ENCODE peak calls at places on chromosomes 2 and 18, in four cellular contexts. Q, F, S and D are unnamed samples. For H3K4me1, the result is how much of the 10 kb centered on the place peaks cover.

GRCh38 chr2:199659207-199659606 is 191.8 kb downstream of the FTCDNL1 start:
- DNase-seq in S (no peak), Q (no peak), F (peak), D (no peak)

GRCh38 chr2:229340086-229340760 is 69.1 kb upstream of the PID1 start:
- DNase-seq in S (no peak), F (peak), Q (no peak), D (no peak)

GRCh38 chr2:156038021-156038420 is 294.5 kb downstream of the NR4A2 start:
- DNase-seq in Q (no peak), S (no peak), F (no peak), D (no peak)

GRCh38 chr2:173851256-173851655 is 113.9 kb downstream of the SP3 start:
- DNase-seq in Q (no peak), S (peak), F (no peak), D (no peak)

GRCh38 chr2:120766758-120767351 is 31.2 kb downstream of the GLI2 start:
- DNase-seq in Q (no peak), S (peak), F (peak), D (no peak)

GRCh38 chr2:8072907-8073306 is 608.9 kb upstream of the ID2 start:
- DNase-seq in S (no peak), Q (no peak), F (no peak), D (no peak)

GRCh38 chr2:168529900-168530561 is 74.0 kb downstream of the CERS6 start:
- DNase-seq in Q (no peak), S (no peak), F (no peak), D (no peak)

GRCh38 chr2:120177011-120177621 is 46.1 kb downstream of the TMEM185B start:
- DNase-seq in Q (no peak), F (no peak), S (no peak), D (no peak)

GRCh38 chr2:236284208-236284607 is 20.0 kb upstream of the ASB18 start:
- DNase-seq in F (no peak), S (no peak), Q (no peak), D (no peak)

GRCh38 chr2:107338059-107338458 is 452.1 kb upstream of the ST6GAL2 start:
- DNase-seq in F (no peak), Q (no peak), S (no peak), D (no peak)

GRCh38 chr2:27765621-27766286 is 5.8 kb upstream of the MRPL33 start:
- DNase-seq in Q (no peak), S (peak), F (no peak), D (no peak)

GRCh38 chr2:142100967-142101366 is 29.8 kb downstream of the LRP1B start:
- DNase-seq in Q (no peak), F (no peak), S (no peak), D (no peak)

GRCh38 chr18:42174909-42175308 is 219.9 kb downstream of the PIK3C3 start:
- DNase-seq in Q (no peak), F (no peak), S (no peak), D (no peak)

GRCh38 chr2:239606955-239607794 is 206.4 kb upstream of the HDAC4 start:
- DNase-seq in S (no peak), F (no peak), Q (no peak), D (no peak)

GRCh38 chr2:216507220-216508143 is 8.8 kb downstream of the RPL37A start:
- DNase-seq in S (no peak), Q (no peak), F (no peak), D (no peak)

GRCh38 chr2:15367715-15368114 is 193.4 kb downstream of the NBAS start:
- DNase-seq in F (no peak), S (no peak), Q (no peak), D (no peak)

GRCh38 chr2:181465686-181466375 is 8.6 kb downstream of the ITGA4 start:
- DNase-seq in F (peak), S (no peak), Q (no peak), D (no peak)

GRCh38 chr2:227472265-227473018 is 486 bp downstream of the AGFG1 start:
- DNase-seq in Q (no peak), S (peak), F (no peak), D (peak)

GRCh38 chr18:62179213-62179612 is 7.6 kb downstream of the PIGN start:
- DNase-seq in S (no peak), Q (no peak), F (no peak), D (no peak)

GRCh38 chr18:25253136-25253535 is 98.8 kb downstream of the ZNF521 start:
- DNase-seq in S (no peak), F (no peak), Q (no peak), D (no peak)

GRCh38 chr2:101509498-101510274 is 34.8 kb upstream of the RFX8 start:
- DNase-seq in Q (no peak), F (no peak), S (peak), D (no peak)

GRCh38 chr18:5393779-5394178 is 98.3 kb upstream of the ZBTB14 start:
- DNase-seq in F (peak), Q (no peak), S (no peak), D (no peak)

GRCh38 chr2:11422491-11422865 is 43.5 kb downstream of the E2F6 start:
- DNase-seq in S (no peak), F (no peak), Q (no peak), D (no peak)

GRCh38 chr18:9354256-9354655 is 19.7 kb downstream of the TWSG1 start:
- DNase-seq in F (peak), S (no peak), Q (no peak), D (no peak)

GRCh38 chr2:98445167-98445522 is 487 bp downstream of the INPP4A start:
- DNase-seq in S (no peak), Q (no peak), F (no peak), D (no peak)

GRCh38 chr2:121699421-121700328 is 37.0 kb downstream of the NIFK start:
- DNase-seq in S (no peak), Q (peak), F (peak), D (peak)

GRCh38 chr2:98769784-98770183 is 38.9 kb upstream of the MGAT4A start:
- DNase-seq in F (no peak), S (no peak), Q (peak), D (no peak)

GRCh38 chr18:34795070-34795740 is 85.1 kb downstream of the DTNA start:
- DNase-seq in S (no peak), Q (no peak), F (no peak), D (no peak)

GRCh38 chr18:28594034-28594433 is 417.1 kb upstream of the CDH2 start:
- DNase-seq in S (no peak), Q (no peak), F (peak), D (no peak)

GRCh38 chr2:100577777-100578176 is 15.0 kb downstream of the PDCL3 start:
- DNase-seq in F (no peak), S (no peak), Q (no peak), D (no peak)

GRCh38 chr2:231201475-231201814 is 3.0 kb downstream of the ARMC9 start:
- DNase-seq in F (no peak), Q (no peak), S (no peak), D (no peak)

GRCh38 chr2:44707945-44708645 is 233.4 kb upstream of the SIX3 start:
- DNase-seq in S (no peak), Q (no peak), F (no peak), D (no peak)

GRCh38 chr2:47205576-47206141 is 50.6 kb upstream of the STPG4 start:
- DNase-seq in S (peak), F (peak), Q (no peak), D (no peak)

GRCh38 chr18:8402237-8402636 is 207.0 kb upstream of the RAB12 start:
- DNase-seq in F (no peak), Q (no peak), S (no peak), D (no peak)

GRCh38 chr2:19722486-19723420 is 179.0 kb downstream of the TTC32 start:
- DNase-seq in F (no peak), S (no peak), Q (no peak), D (no peak)

GRCh38 chr2:48883661-48884060 is 128.1 kb upstream of the LHCGR start:
- DNase-seq in F (peak), S (no peak), Q (no peak), D (no peak)

GRCh38 chr2:23988371-23988770 is 21.5 kb upstream of the MFSD2B start:
- DNase-seq in Q (peak), S (no peak), F (peak), D (no peak)

GRCh38 chr2:237682901-237683670 is 55.7 kb downstream of the LRRFIP1 start:
- DNase-seq in S (no peak), Q (peak), F (no peak), D (no peak)

GRCh38 chr2:218329826-218330651 is 26.6 kb upstream of the CATIP start:
- DNase-seq in S (no peak), Q (no peak), F (no peak), D (no peak)
- H3K4me1 ChIP-seq in S (under half), Q (half or more), F (under half), D (under half)

GRCh38 chr2:70243804-70244584 is 4.4 kb downstream of the TIA1 start:
- DNase-seq in Q (no peak), F (peak), S (no peak), D (no peak)

GRCh38 chr2:70247364-70248144 is 874 bp downstream of the TIA1 start:
- DNase-seq in S (no peak), F (peak), Q (no peak), D (no peak)

GRCh38 chr2:70250434-70250833 is 2.0 kb upstream of the TIA1 start:
- DNase-seq in Q (no peak), F (no peak), S (no peak), D (no peak)

GRCh38 chr2:70248810-70249438 is 496 bp upstream of the TIA1 start:
- DNase-seq in Q (peak), F (no peak), S (peak), D (peak)

DNA sequence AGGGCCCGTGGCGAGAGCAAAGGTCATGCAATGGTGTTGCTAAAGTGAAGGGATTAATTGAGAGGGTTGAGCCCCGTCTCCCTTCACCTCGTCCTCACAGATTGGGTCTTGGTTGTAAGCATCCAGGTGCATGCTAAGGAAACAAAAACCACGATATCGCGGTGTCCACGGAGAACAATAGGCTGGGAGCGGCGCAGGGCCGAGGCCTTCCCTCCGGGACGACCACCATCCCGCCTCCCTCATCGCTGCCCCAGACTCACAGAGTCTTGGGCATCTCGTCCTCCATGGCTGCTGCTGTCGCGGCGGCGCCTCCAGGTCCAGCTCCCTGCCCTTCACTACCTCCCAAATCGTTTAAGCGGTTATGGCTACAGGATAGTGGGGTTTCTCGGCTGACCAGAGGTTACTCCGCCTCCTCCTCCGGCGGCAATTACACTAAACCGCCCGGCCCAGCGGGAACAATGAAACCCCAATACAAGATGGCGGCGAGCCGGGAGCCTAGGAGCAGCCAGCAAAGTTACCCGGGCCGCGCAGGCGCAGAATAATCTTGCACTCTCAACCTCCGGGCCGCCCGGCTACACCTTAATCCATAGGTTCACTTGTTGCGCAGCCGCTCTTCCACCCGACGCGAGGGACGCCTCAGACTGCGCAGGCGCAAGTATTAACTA is at the start of gene TIA1:
- DNase-seq in F (peak), Q (peak), S (peak), D (peak)
- TF ChIP-seq POLR2A in F (peak), Q (peak), S (peak), D (peak)

GRCh38 chr2:200757414-200757813 is 54.3 kb upstream of the BZW1 start:
- DNase-seq in S (no peak), Q (no peak), F (no peak), D (no peak)
- H3K4me1 ChIP-seq in S (under half), Q (half or more), F (under half), D (under half)

DNA sequence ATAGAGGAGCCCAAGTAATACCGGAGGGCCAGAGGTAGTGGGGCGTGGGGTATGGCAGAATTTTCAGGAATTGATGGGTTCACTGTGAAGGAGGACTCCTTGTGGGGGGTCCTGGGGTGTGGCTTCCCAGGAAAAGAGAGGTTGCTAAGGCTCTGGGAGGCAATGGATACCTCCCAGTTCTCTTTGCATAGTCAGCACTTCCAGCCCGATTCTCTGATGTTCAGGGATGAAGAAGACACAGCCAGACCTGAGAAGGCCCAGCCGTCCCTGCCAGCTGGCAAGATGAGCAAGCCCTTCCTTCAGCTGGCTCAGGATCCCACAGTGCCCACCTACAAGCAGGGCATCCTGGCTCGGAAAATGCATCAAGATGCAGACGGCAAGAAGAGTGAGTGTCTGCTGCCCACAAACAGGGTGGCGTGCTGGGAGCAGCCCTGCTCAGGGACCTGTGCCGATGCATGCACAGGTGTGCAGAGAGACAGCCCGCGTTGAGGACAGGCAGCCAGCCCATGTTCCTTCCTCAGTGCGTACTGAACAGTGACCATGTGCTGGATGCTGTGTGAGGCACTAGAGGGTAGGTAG is 22.2 kb downstream of the PSD4 start:
- DNase-seq in S (no peak), Q (no peak), F (no peak), D (no peak)
- TF ChIP-seq POLR2A in S (no peak), Q (no peak), F (no peak), D (no peak)

DNA sequence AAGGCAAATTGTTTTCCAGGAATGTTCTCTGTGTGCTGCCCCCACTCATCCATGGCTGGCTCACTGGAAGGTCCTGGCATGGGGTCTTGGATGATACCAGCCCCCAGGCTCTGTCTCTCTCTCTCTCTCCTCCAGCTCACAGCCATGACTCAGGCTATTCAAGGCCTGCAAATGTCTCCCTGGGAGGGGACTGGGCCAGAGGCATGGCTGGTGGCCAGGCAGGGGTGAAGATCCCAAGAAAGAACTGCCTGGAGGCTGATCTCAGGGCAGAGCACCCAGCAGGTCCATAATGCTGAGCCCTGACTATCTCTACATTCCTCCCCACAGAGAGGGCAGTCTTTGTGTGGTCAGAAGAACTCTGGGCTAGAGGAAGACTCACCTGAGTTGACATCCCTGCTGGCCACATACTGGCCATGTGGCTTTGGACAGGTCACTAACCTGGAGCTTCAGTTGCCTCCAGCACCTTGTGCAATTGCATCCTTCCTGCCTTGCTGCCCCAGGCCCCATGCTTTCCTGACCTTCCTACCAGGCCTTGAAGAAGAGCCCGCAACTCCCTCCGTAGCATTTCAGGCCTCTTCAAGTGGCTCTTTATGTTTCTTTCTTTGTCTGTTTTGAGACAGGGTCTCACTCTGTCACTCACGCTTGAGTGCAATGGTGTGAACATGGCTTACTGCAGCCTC is 150.4 kb downstream of the ZFP36L2 start:
- DNase-seq in F (peak), S (peak), Q (no peak), D (no peak)
- H3K4me1 ChIP-seq in F (under half), S (under half), Q (half or more), D (under half)

DNA sequence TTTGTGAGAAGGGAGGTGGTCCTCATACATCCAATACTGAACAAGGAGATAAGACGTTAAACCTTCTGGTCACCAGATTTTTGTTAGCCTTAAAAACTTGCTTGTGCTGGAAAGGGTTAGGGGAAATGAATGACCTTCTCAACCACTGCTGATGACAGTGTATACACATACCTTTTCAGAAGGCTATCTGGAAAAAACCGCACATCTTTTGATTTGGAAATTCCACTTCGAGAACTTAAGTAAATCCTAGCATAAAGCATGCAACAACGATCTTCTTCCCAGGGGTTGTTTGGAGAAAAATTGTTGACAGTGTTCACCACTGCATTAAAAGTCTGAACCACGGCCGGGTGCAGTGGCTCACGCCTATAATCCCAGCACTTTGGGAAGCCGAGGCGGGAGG is 7.6 kb downstream of the YWHAQ start:
- DNase-seq in Q (no peak), F (peak), S (no peak), D (no peak)
- TF ChIP-seq POLR2A in Q (no peak), F (no peak), S (no peak), D (no peak)